ENCODE peak calls at places on chromosomes 5 and 9, in nine cellular contexts. N is retinal pigment epithelial cell; Y is CD4-positive, alpha-beta T cell; E is fibroblast of the aortic adventitia; T is RWPE1; X is uterus; S is heart left ventricle; M is GM06990; R is Peyer's patch. K is an unnamed sample.

GRCh38 chr5:118597448-118597847 is 390.9 kb downstream of the DTWD2 start:
- DNase-seq in N (no peak), Y (no peak), E (no peak), T (no peak), X (no peak), S (no peak), M (no peak), R (no peak), K (no peak)

GRCh38 chr5:138653502-138653901 is 78.3 kb upstream of the HSPA9 start:
- DNase-seq in N (no peak), Y (no peak), E (peak; percentile 22), T (peak; percentile 30), X (no peak), S (no peak), M (no peak), R (no peak), K (no peak)

GRCh38 chr9:132044176-132044880 is 35.3 kb downstream of the MED27 start:
- DNase-seq in N (no peak), Y (no peak), E (no peak), T (no peak), X (no peak), S (no peak), M (no peak), R (no peak), K (no peak)

GRCh38 chr9:129111762-129112151 is 542 bp downstream of the PTPA start:
- DNase-seq in N (peak; percentile 13), Y (peak; percentile 11), E (peak; percentile 52), T (peak; percentile 73), X (no peak), S (no peak), M (peak; percentile 69), R (peak; percentile 59), K (peak; percentile 67)

GRCh38 chr5:181024245-181025029 is 15.6 kb upstream of the BTNL9 start:
- DNase-seq in N (no peak), Y (no peak), E (no peak), T (peak; percentile 50), X (no peak), S (no peak), M (no peak), R (no peak), K (no peak)

GRCh38 chr9:89740722-89741121 is 135.9 kb downstream of the GADD45G start:
- DNase-seq in N (no peak), Y (peak; percentile 14), E (no peak), T (no peak), X (no peak), S (no peak), M (peak; percentile 39), R (peak; percentile 81), K (peak; percentile 56)

GRCh38 chr5:80885698-80886000 is 74.5 kb upstream of the RASGRF2 start:
- DNase-seq in N (no peak), Y (no peak), E (peak; percentile 24), T (no peak), X (no peak), S (no peak), M (no peak), R (peak; percentile 49), K (no peak)

GRCh38 chr9:82829818-82830217 is 233.1 kb downstream of the RASEF start:
- DNase-seq in N (no peak), Y (no peak), E (no peak), T (peak; percentile 3), X (no peak), S (no peak), M (no peak), R (no peak), K (no peak)

GRCh38 chr5:33270671-33271070 is 170.1 kb upstream of the TARS1 start:
- DNase-seq in N (no peak), Y (no peak), E (no peak), T (peak; percentile 63), X (no peak), S (no peak), M (no peak), R (no peak), K (no peak)

GRCh38 chr9:133991211-133991921 is 758 bp downstream of the VAV2 start:
- DNase-seq in N (no peak), Y (no peak), E (no peak), T (peak; percentile 30), X (no peak), S (no peak), M (no peak), R (no peak), K (peak; percentile 52)

GRCh38 chr5:82106806-82107205 is 135.0 kb downstream of the ATG10 start:
- DNase-seq in N (no peak), Y (no peak), E (no peak), T (no peak), X (no peak), S (no peak), M (no peak), R (no peak), K (no peak)

GRCh38 chr5:82106207-82106606 is 134.4 kb downstream of the ATG10 start:
- DNase-seq in N (no peak), Y (no peak), E (peak; percentile 5), T (no peak), X (no peak), S (no peak), M (no peak), R (no peak), K (no peak)

GRCh38 chr5:82105457-82105856 is 133.6 kb downstream of the ATG10 start:
- DNase-seq in N (no peak), Y (no peak), E (peak; percentile 3), T (no peak), X (no peak), S (no peak), M (no peak), R (no peak), K (no peak)

GRCh38 chr5:82109013-82109412 is 137.2 kb downstream of the ATG10 start:
- DNase-seq in N (no peak), Y (no peak), E (no peak), T (no peak), X (no peak), S (no peak), M (no peak), R (no peak), K (no peak)

DNA sequence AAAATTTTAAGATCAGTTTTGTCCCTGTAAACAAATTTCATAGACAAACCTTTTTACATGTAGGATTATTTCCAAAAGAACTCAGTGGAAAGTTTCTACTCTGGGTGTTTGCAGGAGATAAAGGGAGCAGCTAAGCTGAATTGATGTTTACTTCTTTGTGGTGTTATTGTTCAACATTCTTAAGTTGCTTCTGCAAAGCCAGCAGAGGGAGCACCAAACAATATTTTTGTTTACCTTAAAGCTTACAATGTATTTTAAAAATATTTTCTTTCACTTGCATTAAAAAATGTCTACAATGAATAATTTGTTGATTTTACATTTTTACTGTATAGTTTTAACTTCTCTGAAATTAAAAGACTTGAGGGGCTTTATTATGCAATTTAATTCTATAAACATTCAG is 135.5 kb downstream of the ATG10 start:
- DNase-seq in N (no peak), Y (no peak), E (peak; percentile 43), T (peak; percentile 13), X (no peak), S (no peak), M (no peak), R (no peak), K (no peak)
- TF ChIP-seq CTCF in N (peak; percentile 54), Y (no peak), E (peak; percentile 40), T (peak; percentile 67), X (peak; percentile 40), S (peak; percentile 28), M (peak; percentile 51), R (peak; percentile 19), K (peak; percentile 49)

GRCh38 chr5:90424245-90424644 is 14.7 kb upstream of the CETN3 start:
- DNase-seq in N (no peak), Y (no peak), E (no peak), T (no peak), X (no peak), S (no peak), M (no peak), R (no peak), K (no peak)

GRCh38 chr5:90418214-90418613 is 8.7 kb upstream of the CETN3 start:
- DNase-seq in N (no peak), Y (no peak), E (no peak), T (no peak), X (no peak), S (no peak), M (no peak), R (no peak), K (no peak)

DNA sequence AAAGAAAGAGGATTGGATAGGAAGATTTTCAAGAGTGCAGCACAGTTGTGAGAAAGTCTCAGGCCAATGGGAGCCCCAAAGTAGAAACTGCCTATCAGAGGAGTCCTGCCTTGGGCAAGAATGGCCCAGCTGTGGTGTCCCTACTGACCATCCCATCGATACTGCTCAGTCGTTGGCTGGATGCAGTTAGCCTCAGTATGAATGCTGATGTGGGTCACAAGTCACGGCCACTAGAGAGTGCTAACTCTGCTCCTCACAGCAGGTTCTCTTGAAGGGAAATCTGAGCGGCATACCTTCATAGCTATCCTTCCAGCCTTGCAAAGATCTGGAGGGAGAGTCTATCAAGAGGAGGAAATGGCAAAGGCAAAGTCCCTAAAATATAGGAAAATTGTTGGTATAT is 11.6 kb upstream of the CETN3 start:
- DNase-seq in N (no peak), Y (no peak), E (no peak), T (no peak), X (no peak), S (no peak), M (no peak), R (no peak), K (no peak)
- TF ChIP-seq CTCF in N (peak; percentile 41), Y (no peak), E (peak; percentile 32), T (peak; percentile 14), X (no peak), S (no peak), M (peak; percentile 27), R (peak; percentile 6), K (no peak)

GRCh38 chr9:34375901-34376595 is 650 bp downstream of the MYORG start:
- DNase-seq in N (no peak), Y (peak; percentile 34), E (peak; percentile 6), T (peak; percentile 67), X (peak; percentile 57), S (peak; percentile 82), M (peak; percentile 48), R (peak; percentile 87), K (peak; percentile 73)
- TF ChIP-seq CTCF in N (peak; percentile 34), Y (peak; percentile 28), E (no peak), T (peak; percentile 66), X (peak; percentile 15), S (no peak), M (peak; percentile 45), R (peak; percentile 49), K (peak; percentile 30)

GRCh38 chr9:21967707-21968106 is 26.5 kb downstream of the CDKN2A start:
- DNase-seq in N (no peak), Y (no peak), E (no peak), T (no peak), X (no peak), S (no peak), M (no peak), R (no peak), K (no peak)

GRCh38 chr9:21967169-21967568 is 27.0 kb downstream of the CDKN2A start:
- DNase-seq in N (no peak), Y (no peak), E (no peak), T (no peak), X (no peak), S (no peak), M (no peak), R (no peak), K (no peak)

GRCh38 chr9:21970001-21970799 is 24.0 kb downstream of the CDKN2A start:
- DNase-seq in N (no peak), Y (no peak), E (no peak), T (no peak), X (no peak), S (no peak), M (no peak), R (no peak), K (no peak)

GRCh38 chr9:21969011-21969935 is 24.9 kb downstream of the CDKN2A start:
- DNase-seq in N (no peak), Y (no peak), E (no peak), T (no peak), X (no peak), S (no peak), M (no peak), R (no peak), K (no peak)

GRCh38 chr9:21968331-21969010 is 25.7 kb downstream of the CDKN2A start:
- DNase-seq in N (no peak), Y (no peak), E (no peak), T (no peak), X (no peak), S (no peak), M (no peak), R (no peak), K (no peak)
- TF ChIP-seq CTCF in N (no peak), Y (no peak), E (peak; percentile 14), T (no peak), X (no peak), S (no peak), M (no peak), R (no peak), K (peak; percentile 0)

K was measured in GM13977.